ENCODE peak calls at places on chromosomes 6 and 20, in seven cellular contexts. One of them, this sample, is unnamed.

GRCh38 chr20:32546918-32547752 is 38.0 kb downstream of the NOL4L start:
- DNase-seq in HepG2: no peak
- DNase-seq in endothelial cell of umbilical vein: no peak
- DNase-seq in stomach: no peak
- DNase-seq in ovary: no peak
- DNase-seq in body of pancreas: no peak
- DNase-seq in lung: no peak
- DNase-seq in this sample: no peak

GRCh38 chr6:7650876-7651275 is 60.9 kb downstream of the SNRNP48 start:
- DNase-seq in lung: no peak
- DNase-seq in stomach: no peak
- DNase-seq in HepG2: no peak
- DNase-seq in body of pancreas: no peak
- DNase-seq in endothelial cell of umbilical vein: no peak
- DNase-seq in ovary: no peak
- DNase-seq in this sample: no peak

GRCh38 chr20:58233393-58233792 is 4.9 kb upstream of the ANKRD60 start:
- DNase-seq in HepG2: no peak
- DNase-seq in endothelial cell of umbilical vein: no peak
- DNase-seq in ovary: no peak
- DNase-seq in lung: no peak
- DNase-seq in body of pancreas: no peak
- DNase-seq in stomach: no peak
- DNase-seq in this sample: no peak

GRCh38 chr20:51306521-51307358 is 235.8 kb downstream of the NFATC2 start:
- DNase-seq in HepG2: peak; percentile 56
- DNase-seq in lung: peak; percentile 76
- DNase-seq in endothelial cell of umbilical vein: peak; percentile 63
- DNase-seq in body of pancreas: peak; percentile 79
- DNase-seq in ovary: peak; percentile 86
- DNase-seq in stomach: peak; percentile 80
- DNase-seq in this sample: peak; percentile 95

GRCh38 chr6:32953775-32954174 is 878 bp upstream of the HLA-DMA start:
- DNase-seq in HepG2: no peak
- DNase-seq in body of pancreas: no peak
- DNase-seq in stomach: no peak
- DNase-seq in endothelial cell of umbilical vein: no peak
- DNase-seq in lung: no peak
- DNase-seq in ovary: no peak
- DNase-seq in this sample: no peak

GRCh38 chr6:131846905-131847304 is 39.1 kb downstream of the ENPP1 start:
- DNase-seq in HepG2: no peak
- DNase-seq in stomach: no peak
- DNase-seq in lung: no peak
- DNase-seq in body of pancreas: no peak
- DNase-seq in ovary: no peak
- DNase-seq in endothelial cell of umbilical vein: no peak
- DNase-seq in this sample: no peak

GRCh38 chr6:7175463-7175862 is 67.7 kb downstream of the RREB1 start:
- DNase-seq in body of pancreas: no peak
- DNase-seq in stomach: no peak
- DNase-seq in HepG2: no peak
- DNase-seq in endothelial cell of umbilical vein: no peak
- DNase-seq in lung: no peak
- DNase-seq in ovary: no peak
- DNase-seq in this sample: no peak

GRCh38 chr6:149938571-149939462 is 3.0 kb upstream of the ULBP2 start:
- DNase-seq in endothelial cell of umbilical vein: no peak
- DNase-seq in lung: no peak
- DNase-seq in ovary: no peak
- DNase-seq in body of pancreas: no peak
- DNase-seq in stomach: no peak
- DNase-seq in HepG2: no peak
- DNase-seq in this sample: no peak

GRCh38 chr6:55643868-55644267 is 64.9 kb upstream of the HMGCLL1 start:
- DNase-seq in ovary: no peak
- DNase-seq in HepG2: no peak
- DNase-seq in lung: no peak
- DNase-seq in endothelial cell of umbilical vein: no peak
- DNase-seq in body of pancreas: no peak
- DNase-seq in stomach: no peak
- DNase-seq in this sample: no peak

GRCh38 chr6:117840541-117840983 is 66.5 kb upstream of the SLC35F1 start:
- DNase-seq in HepG2: peak; percentile 68
- DNase-seq in body of pancreas: no peak
- DNase-seq in endothelial cell of umbilical vein: peak; percentile 41
- DNase-seq in ovary: no peak
- DNase-seq in stomach: no peak
- DNase-seq in lung: no peak
- DNase-seq in this sample: peak; percentile 13

GRCh38 chr6:36399970-36400369 is 12.5 kb upstream of the ETV7 start:
- DNase-seq in HepG2: no peak
- DNase-seq in stomach: no peak
- DNase-seq in lung: no peak
- DNase-seq in endothelial cell of umbilical vein: no peak
- DNase-seq in body of pancreas: no peak
- DNase-seq in ovary: no peak
- DNase-seq in this sample: no peak

GRCh38 chr6:142946924-142947701 is 2.1 kb upstream of the HIVEP2 start:
- DNase-seq in ovary: peak; percentile 89
- DNase-seq in HepG2: peak; percentile 67
- DNase-seq in body of pancreas: peak; percentile 94
- DNase-seq in stomach: peak; percentile 83
- DNase-seq in endothelial cell of umbilical vein: peak; percentile 82
- DNase-seq in lung: peak; percentile 81
- DNase-seq in this sample: peak; percentile 91

GRCh38 chr6:157823523-157824370 is 701 bp downstream of the SNX9 start:
- DNase-seq in body of pancreas: peak; percentile 74
- DNase-seq in ovary: peak; percentile 70
- DNase-seq in lung: no peak
- DNase-seq in stomach: peak; percentile 65
- DNase-seq in HepG2: peak; percentile 67
- DNase-seq in endothelial cell of umbilical vein: peak; percentile 92
- DNase-seq in this sample: peak; percentile 49

GRCh38 chr6:87210979-87211378 is 55.6 kb downstream of the ZNF292 start:
- DNase-seq in body of pancreas: no peak
- DNase-seq in stomach: no peak
- DNase-seq in lung: no peak
- DNase-seq in endothelial cell of umbilical vein: no peak
- DNase-seq in ovary: no peak
- DNase-seq in HepG2: no peak
- DNase-seq in this sample: no peak

GRCh38 chr6:43097098-43097489 is 21.0 kb downstream of the PTK7 start:
- DNase-seq in body of pancreas: no peak
- DNase-seq in HepG2: no peak
- DNase-seq in stomach: no peak
- DNase-seq in ovary: no peak
- DNase-seq in lung: no peak
- DNase-seq in endothelial cell of umbilical vein: no peak
- DNase-seq in this sample: no peak

GRCh38 chr6:39239527-39240154 is 10.4 kb upstream of the KCNK5 start:
- DNase-seq in lung: no peak
- DNase-seq in endothelial cell of umbilical vein: no peak
- DNase-seq in ovary: no peak
- DNase-seq in HepG2: no peak
- DNase-seq in stomach: no peak
- DNase-seq in body of pancreas: no peak
- DNase-seq in this sample: no peak

GRCh38 chr6:79201127-79201526 is 33.4 kb downstream of the HMGN3 start:
- DNase-seq in lung: no peak
- DNase-seq in HepG2: no peak
- DNase-seq in ovary: no peak
- DNase-seq in endothelial cell of umbilical vein: no peak
- DNase-seq in body of pancreas: no peak
- DNase-seq in stomach: no peak
- DNase-seq in this sample: no peak

GRCh38 chr6:161444464-161444863 is 170.6 kb upstream of the AGPAT4 start:
- DNase-seq in stomach: no peak
- DNase-seq in body of pancreas: peak; percentile 86
- DNase-seq in endothelial cell of umbilical vein: no peak
- DNase-seq in HepG2: no peak
- DNase-seq in lung: no peak
- DNase-seq in ovary: peak; percentile 50
- DNase-seq in this sample: no peak

GRCh38 chr20:32707691-32708581 is 34.2 kb upstream of the C20orf203 start:
- DNase-seq in stomach: no peak
- DNase-seq in ovary: no peak
- DNase-seq in HepG2: no peak
- DNase-seq in lung: no peak
- DNase-seq in endothelial cell of umbilical vein: peak; percentile 86
- DNase-seq in body of pancreas: no peak
- DNase-seq in this sample: no peak

GRCh38 chr6:8435845-8436168 is 462 bp upstream of the SLC35B3 start:
- DNase-seq in HepG2: no peak
- DNase-seq in stomach: no peak
- DNase-seq in ovary: no peak
- DNase-seq in endothelial cell of umbilical vein: no peak
- DNase-seq in lung: no peak
- DNase-seq in body of pancreas: no peak
- DNase-seq in this sample: peak; percentile 30

GRCh38 chr6:3752538-3753227 is 1.2 kb upstream of the PXDC1 start:
- DNase-seq in HepG2: no peak
- DNase-seq in lung: no peak
- DNase-seq in stomach: no peak
- DNase-seq in endothelial cell of umbilical vein: peak; percentile 92
- DNase-seq in body of pancreas: no peak
- DNase-seq in ovary: no peak
- DNase-seq in this sample: no peak

GRCh38 chr6:159720708-159721107 is 6.6 kb upstream of the WTAP start:
- DNase-seq in ovary: no peak
- DNase-seq in HepG2: peak; percentile 82
- DNase-seq in body of pancreas: peak; percentile 57
- DNase-seq in endothelial cell of umbilical vein: peak; percentile 39
- DNase-seq in lung: no peak
- DNase-seq in stomach: no peak
- DNase-seq in this sample: peak; percentile 59

GRCh38 chr6:142377112-142377848 is 75.5 kb downstream of the ADGRG6 start:
- DNase-seq in lung: no peak
- DNase-seq in HepG2: peak; percentile 69
- DNase-seq in ovary: no peak
- DNase-seq in stomach: peak; percentile 42
- DNase-seq in endothelial cell of umbilical vein: peak; percentile 84
- DNase-seq in body of pancreas: peak; percentile 24
- DNase-seq in this sample: peak; percentile 72

GRCh38 chr6:148521586-148521985 is 178.9 kb downstream of the SASH1 start:
- DNase-seq in endothelial cell of umbilical vein: no peak
- DNase-seq in ovary: no peak
- DNase-seq in HepG2: no peak
- DNase-seq in stomach: no peak
- DNase-seq in body of pancreas: no peak
- DNase-seq in lung: no peak
- DNase-seq in this sample: peak; percentile 46

GRCh38 chr6:37155394-37156312 is 14.3 kb upstream of the PIM1 start:
- DNase-seq in lung: no peak
- DNase-seq in body of pancreas: peak; percentile 24
- DNase-seq in endothelial cell of umbilical vein: no peak
- DNase-seq in HepG2: no peak
- DNase-seq in ovary: peak; percentile 19
- DNase-seq in stomach: peak; percentile 40
- DNase-seq in this sample: no peak

DNA sequence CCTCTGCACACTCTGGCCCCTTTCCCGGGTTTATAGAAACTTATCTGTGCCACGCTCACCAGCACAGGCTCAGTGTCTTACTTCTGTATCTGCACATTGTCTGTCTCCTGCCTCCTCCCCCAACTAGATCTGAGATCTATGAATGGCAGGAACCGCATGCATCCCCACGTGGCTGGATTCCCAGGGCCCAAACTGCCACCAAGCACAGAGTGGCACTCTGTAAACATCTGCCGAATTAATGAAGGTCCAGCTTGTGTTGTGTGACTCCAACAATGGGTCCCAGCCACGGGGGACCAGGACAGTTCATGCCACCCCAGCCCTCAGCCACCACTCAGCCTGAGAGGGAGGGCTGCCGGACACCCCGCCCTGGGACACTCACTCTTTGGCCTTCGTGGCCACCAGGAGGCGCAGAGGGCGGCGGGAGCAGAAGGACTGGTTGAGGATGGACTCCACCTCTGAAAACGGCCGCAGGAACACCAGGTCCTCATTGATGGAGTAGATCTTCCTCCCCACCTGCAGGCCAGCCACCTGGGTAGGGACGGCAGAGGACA is 171.1 kb downstream of the PREX1 start:
- DNase-seq in body of pancreas: peak; percentile 35
- DNase-seq in endothelial cell of umbilical vein: no peak
- DNase-seq in HepG2: peak; percentile 66
- DNase-seq in stomach: peak; percentile 41
- DNase-seq in lung: no peak
- DNase-seq in ovary: no peak
- DNase-seq in this sample: no peak
- TF ChIP-seq CTCF in body of pancreas: no peak
- TF ChIP-seq CTCF in endothelial cell of umbilical vein: peak; percentile 30
- TF ChIP-seq CTCF in HepG2: peak; percentile 91
- TF ChIP-seq CTCF in stomach: no peak
- TF ChIP-seq CTCF in lung: no peak
- TF ChIP-seq CTCF in ovary: no peak
- TF ChIP-seq CTCF in this sample: no peak

DNA sequence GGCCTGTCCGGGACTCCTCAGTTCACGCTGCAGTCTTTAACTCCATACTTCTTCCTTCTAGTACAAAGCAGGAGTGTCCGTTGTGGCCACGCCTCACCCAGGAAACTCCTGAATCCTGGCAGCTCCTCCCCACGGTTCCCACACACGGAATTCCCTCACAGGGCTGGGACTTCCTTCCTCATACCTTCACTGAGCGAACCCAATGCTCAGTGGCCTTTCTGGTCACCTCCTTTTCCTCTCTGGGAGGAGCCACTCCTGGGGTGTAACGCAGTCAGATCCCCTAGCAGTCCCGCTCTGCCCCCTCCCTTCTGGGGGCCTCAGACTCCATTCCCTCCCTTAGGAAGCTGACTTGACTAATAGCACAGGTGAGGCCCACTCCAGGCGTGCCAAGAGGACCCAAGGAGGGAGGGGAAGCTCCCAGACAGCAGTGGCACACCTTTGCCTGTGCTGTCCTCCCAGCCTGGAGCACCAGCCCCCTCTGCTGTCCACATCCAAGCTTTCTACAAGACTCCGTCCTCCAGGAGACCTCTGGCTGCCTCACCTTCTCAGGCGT is at the start of gene SLC52A3:
- DNase-seq in endothelial cell of umbilical vein: no peak
- DNase-seq in ovary: no peak
- DNase-seq in lung: peak; percentile 71
- DNase-seq in stomach: peak; percentile 89
- DNase-seq in body of pancreas: peak; percentile 68
- DNase-seq in HepG2: peak; percentile 36
- DNase-seq in this sample: peak; percentile 71
- H3K27ac ChIP-seq in endothelial cell of umbilical vein: no peak within 1 kb of the TSS
- H3K27ac ChIP-seq in ovary: no peak within 1 kb of the TSS
- H3K27ac ChIP-seq in lung: peak within 1 kb of the TSS; percentile 65
- H3K27ac ChIP-seq in stomach: peak within 1 kb of the TSS; percentile 82
- H3K27ac ChIP-seq in body of pancreas: peak within 1 kb of the TSS; percentile 80
- H3K27ac ChIP-seq in HepG2: no peak within 1 kb of the TSS
- H3K27ac ChIP-seq in this sample: no peak within 1 kb of the TSS

GRCh38 chr6:128554302-128554701 is 33.9 kb upstream of the PTPRK start:
- DNase-seq in stomach: no peak
- DNase-seq in lung: no peak
- DNase-seq in endothelial cell of umbilical vein: peak; percentile 24
- DNase-seq in body of pancreas: peak; percentile 11
- DNase-seq in ovary: no peak
- DNase-seq in HepG2: peak; percentile 13
- DNase-seq in this sample: no peak
- TF ChIP-seq CTCF in stomach: no peak
- TF ChIP-seq CTCF in lung: no peak
- TF ChIP-seq CTCF in endothelial cell of umbilical vein: peak; percentile 9
- TF ChIP-seq CTCF in body of pancreas: peak; percentile 10
- TF ChIP-seq CTCF in ovary: no peak
- TF ChIP-seq CTCF in HepG2: peak; percentile 39
- TF ChIP-seq CTCF in this sample: no peak

GRCh38 chr20:41329435-41330342 is 10.9 kb upstream of the LPIN3 start:
- DNase-seq in HepG2: peak; percentile 82
- DNase-seq in body of pancreas: peak; percentile 44
- DNase-seq in ovary: peak; percentile 75
- DNase-seq in stomach: peak; percentile 42
- DNase-seq in lung: peak; percentile 67
- DNase-seq in endothelial cell of umbilical vein: peak; percentile 94
- DNase-seq in this sample: peak; percentile 94
- H3K27ac ChIP-seq in HepG2: no peak overlapping the region
- H3K27ac ChIP-seq in body of pancreas: peak overlapping the region; percentile 56
- H3K27ac ChIP-seq in ovary: peak overlapping the region; percentile 10
- H3K27ac ChIP-seq in stomach: peak overlapping the region; percentile 76
- H3K27ac ChIP-seq in lung: peak overlapping the region; percentile 76
- H3K27ac ChIP-seq in endothelial cell of umbilical vein: peak overlapping the region; percentile 89
- H3K27ac ChIP-seq in this sample: peak overlapping the region; percentile 90

This sample was measured in RWPE1.